ENCODE peak calls at places on chromosome 12, in nine cellular contexts. One of them, this sample, is unnamed.

GRCh38 chr12:704516-705242 is 41.4 kb upstream of the NINJ2 start:
- DNase-seq in hepatocyte: no peak
- DNase-seq in T-helper 22 cell: no peak
- DNase-seq in GM10248: no peak
- DNase-seq in non-pigmented ciliary epithelial cell: no peak
- DNase-seq in GM04504: no peak
- DNase-seq in ACHN: no peak
- DNase-seq in islet precursor cell: no peak
- DNase-seq in Daoy: no peak
- DNase-seq in this sample: no peak

GRCh38 chr12:56932867-56933266 is 1.3 kb downstream of the SDR9C7 start:
- DNase-seq in hepatocyte: no peak
- DNase-seq in T-helper 22 cell: no peak
- DNase-seq in GM10248: no peak
- DNase-seq in non-pigmented ciliary epithelial cell: no peak
- DNase-seq in GM04504: no peak
- DNase-seq in ACHN: no peak
- DNase-seq in islet precursor cell: peak
- DNase-seq in Daoy: no peak
- DNase-seq in this sample: no peak

GRCh38 chr12:104458645-104459555 is 2.2 kb downstream of the CHST11 start:
- DNase-seq in hepatocyte: peak
- DNase-seq in T-helper 22 cell: no peak
- DNase-seq in GM10248: no peak
- DNase-seq in non-pigmented ciliary epithelial cell: no peak
- DNase-seq in GM04504: no peak
- DNase-seq in ACHN: no peak
- DNase-seq in islet precursor cell: peak
- DNase-seq in Daoy: peak
- DNase-seq in this sample: no peak

GRCh38 chr12:21551811-21552469 is 25.8 kb downstream of the SPX start:
- DNase-seq in hepatocyte: no peak
- DNase-seq in T-helper 22 cell: no peak
- DNase-seq in GM10248: no peak
- DNase-seq in non-pigmented ciliary epithelial cell: no peak
- DNase-seq in GM04504: no peak
- DNase-seq in ACHN: no peak
- DNase-seq in islet precursor cell: no peak
- DNase-seq in Daoy: no peak
- DNase-seq in this sample: no peak

GRCh38 chr12:110689002-110689600 is at the start of gene HVCN1:
- DNase-seq in hepatocyte: peak
- DNase-seq in T-helper 22 cell: peak
- DNase-seq in GM10248: peak
- DNase-seq in non-pigmented ciliary epithelial cell: no peak
- DNase-seq in GM04504: no peak
- DNase-seq in ACHN: no peak
- DNase-seq in islet precursor cell: peak
- DNase-seq in Daoy: peak
- DNase-seq in this sample: no peak

GRCh38 chr12:28537474-28537873 is 347.2 kb downstream of the CCDC91 start:
- DNase-seq in hepatocyte: no peak
- DNase-seq in T-helper 22 cell: no peak
- DNase-seq in GM10248: no peak
- DNase-seq in non-pigmented ciliary epithelial cell: no peak
- DNase-seq in GM04504: no peak
- DNase-seq in ACHN: no peak
- DNase-seq in islet precursor cell: no peak
- DNase-seq in Daoy: no peak
- DNase-seq in this sample: no peak

GRCh38 chr12:94594443-94594825 is 55.9 kb downstream of the TMCC3 start:
- DNase-seq in hepatocyte: no peak
- DNase-seq in T-helper 22 cell: no peak
- DNase-seq in GM10248: no peak
- DNase-seq in non-pigmented ciliary epithelial cell: no peak
- DNase-seq in GM04504: no peak
- DNase-seq in ACHN: no peak
- DNase-seq in islet precursor cell: no peak
- DNase-seq in Daoy: peak
- DNase-seq in this sample: no peak

GRCh38 chr12:45674583-45674982 is 54.9 kb upstream of the ARID2 start:
- DNase-seq in hepatocyte: peak
- DNase-seq in T-helper 22 cell: no peak
- DNase-seq in GM10248: no peak
- DNase-seq in non-pigmented ciliary epithelial cell: peak
- DNase-seq in GM04504: peak
- DNase-seq in ACHN: peak
- DNase-seq in islet precursor cell: no peak
- DNase-seq in Daoy: peak
- DNase-seq in this sample: no peak

GRCh38 chr12:123003257-123003656 is 22.8 kb downstream of the ARL6IP4 start:
- DNase-seq in hepatocyte: no peak
- DNase-seq in T-helper 22 cell: no peak
- DNase-seq in GM10248: no peak
- DNase-seq in non-pigmented ciliary epithelial cell: no peak
- DNase-seq in GM04504: no peak
- DNase-seq in ACHN: no peak
- DNase-seq in islet precursor cell: no peak
- DNase-seq in Daoy: no peak
- DNase-seq in this sample: no peak

GRCh38 chr12:78328524-78328923 is 497.8 kb downstream of the NAV3 start:
- DNase-seq in hepatocyte: no peak
- DNase-seq in T-helper 22 cell: no peak
- DNase-seq in GM10248: no peak
- DNase-seq in non-pigmented ciliary epithelial cell: no peak
- DNase-seq in GM04504: no peak
- DNase-seq in ACHN: no peak
- DNase-seq in islet precursor cell: no peak
- DNase-seq in Daoy: no peak
- DNase-seq in this sample: no peak

GRCh38 chr12:118714051-118714460 is 267.3 kb upstream of the SRRM4 start:
- DNase-seq in hepatocyte: peak
- DNase-seq in T-helper 22 cell: no peak
- DNase-seq in GM10248: peak
- DNase-seq in non-pigmented ciliary epithelial cell: no peak
- DNase-seq in GM04504: no peak
- DNase-seq in ACHN: peak
- DNase-seq in islet precursor cell: peak
- DNase-seq in Daoy: no peak
- DNase-seq in this sample: peak

GRCh38 chr12:89208661-89209096 is 143.6 kb downstream of the DUSP6 start:
- DNase-seq in hepatocyte: no peak
- DNase-seq in T-helper 22 cell: no peak
- DNase-seq in GM10248: no peak
- DNase-seq in non-pigmented ciliary epithelial cell: no peak
- DNase-seq in GM04504: peak
- DNase-seq in ACHN: no peak
- DNase-seq in islet precursor cell: no peak
- DNase-seq in Daoy: no peak
- DNase-seq in this sample: no peak

GRCh38 chr12:55688716-55689655 is 18.7 kb downstream of the ITGA7 start:
- DNase-seq in hepatocyte: no peak
- DNase-seq in T-helper 22 cell: no peak
- DNase-seq in GM10248: no peak
- DNase-seq in non-pigmented ciliary epithelial cell: no peak
- DNase-seq in GM04504: no peak
- DNase-seq in ACHN: no peak
- DNase-seq in islet precursor cell: peak
- DNase-seq in Daoy: no peak
- DNase-seq in this sample: no peak

GRCh38 chr12:55797068-55797467 is 20.5 kb downstream of the SARNP start:
- DNase-seq in hepatocyte: peak
- DNase-seq in T-helper 22 cell: no peak
- DNase-seq in GM10248: no peak
- DNase-seq in non-pigmented ciliary epithelial cell: no peak
- DNase-seq in GM04504: peak
- DNase-seq in ACHN: peak
- DNase-seq in islet precursor cell: peak
- DNase-seq in Daoy: peak
- DNase-seq in this sample: peak

GRCh38 chr12:18250313-18250916 is 10.9 kb upstream of the PIK3C2G start:
- DNase-seq in hepatocyte: peak
- DNase-seq in T-helper 22 cell: no peak
- DNase-seq in GM10248: peak
- DNase-seq in non-pigmented ciliary epithelial cell: no peak
- DNase-seq in GM04504: peak
- DNase-seq in ACHN: peak
- DNase-seq in islet precursor cell: no peak
- DNase-seq in Daoy: peak
- DNase-seq in this sample: peak

GRCh38 chr12:113106361-113106760 is 29.2 kb downstream of the RASAL1 start:
- DNase-seq in hepatocyte: no peak
- DNase-seq in T-helper 22 cell: no peak
- DNase-seq in GM10248: no peak
- DNase-seq in non-pigmented ciliary epithelial cell: no peak
- DNase-seq in GM04504: no peak
- DNase-seq in ACHN: no peak
- DNase-seq in islet precursor cell: no peak
- DNase-seq in Daoy: no peak
- DNase-seq in this sample: no peak

GRCh38 chr12:130031571-130032189 is 127.9 kb upstream of the TMEM132D start:
- DNase-seq in hepatocyte: peak
- DNase-seq in T-helper 22 cell: no peak
- DNase-seq in GM10248: peak
- DNase-seq in non-pigmented ciliary epithelial cell: no peak
- DNase-seq in GM04504: no peak
- DNase-seq in ACHN: peak
- DNase-seq in islet precursor cell: peak
- DNase-seq in Daoy: peak
- DNase-seq in this sample: no peak

GRCh38 chr12:109875572-109876131 is 4.7 kb downstream of the GLTP start:
- DNase-seq in hepatocyte: peak
- DNase-seq in T-helper 22 cell: no peak
- DNase-seq in GM10248: no peak
- DNase-seq in non-pigmented ciliary epithelial cell: no peak
- DNase-seq in GM04504: no peak
- DNase-seq in ACHN: no peak
- DNase-seq in islet precursor cell: no peak
- DNase-seq in Daoy: no peak
- DNase-seq in this sample: no peak

GRCh38 chr12:19095869-19096480 is 33.6 kb upstream of the PLEKHA5 start:
- DNase-seq in hepatocyte: peak
- DNase-seq in T-helper 22 cell: no peak
- DNase-seq in GM10248: no peak
- DNase-seq in non-pigmented ciliary epithelial cell: no peak
- DNase-seq in GM04504: no peak
- DNase-seq in ACHN: no peak
- DNase-seq in islet precursor cell: no peak
- DNase-seq in Daoy: peak
- DNase-seq in this sample: no peak

GRCh38 chr12:82981150-82981549 is 294.4 kb downstream of the TMTC2 start:
- DNase-seq in hepatocyte: no peak
- DNase-seq in T-helper 22 cell: no peak
- DNase-seq in GM10248: no peak
- DNase-seq in non-pigmented ciliary epithelial cell: no peak
- DNase-seq in GM04504: no peak
- DNase-seq in ACHN: no peak
- DNase-seq in islet precursor cell: no peak
- DNase-seq in Daoy: no peak
- DNase-seq in this sample: no peak

GRCh38 chr12:44654641-44655625 is 221.2 kb downstream of the NELL2 start:
- DNase-seq in hepatocyte: no peak
- DNase-seq in T-helper 22 cell: no peak
- DNase-seq in GM10248: no peak
- DNase-seq in non-pigmented ciliary epithelial cell: no peak
- DNase-seq in GM04504: no peak
- DNase-seq in ACHN: no peak
- DNase-seq in islet precursor cell: peak
- DNase-seq in Daoy: no peak
- DNase-seq in this sample: no peak

GRCh38 chr12:93908846-93909592 is 231.8 kb downstream of the CRADD start:
- DNase-seq in hepatocyte: no peak
- DNase-seq in T-helper 22 cell: no peak
- DNase-seq in GM10248: no peak
- DNase-seq in non-pigmented ciliary epithelial cell: no peak
- DNase-seq in GM04504: no peak
- DNase-seq in ACHN: no peak
- DNase-seq in islet precursor cell: no peak
- DNase-seq in Daoy: peak
- DNase-seq in this sample: no peak

GRCh38 chr12:67721216-67721615 is 72.7 kb downstream of the DYRK2 start:
- DNase-seq in hepatocyte: no peak
- DNase-seq in T-helper 22 cell: no peak
- DNase-seq in GM10248: no peak
- DNase-seq in non-pigmented ciliary epithelial cell: no peak
- DNase-seq in GM04504: no peak
- DNase-seq in ACHN: no peak
- DNase-seq in islet precursor cell: peak
- DNase-seq in Daoy: no peak
- DNase-seq in this sample: no peak